ENCODE peak calls at places on chromosomes 12 and 14, in eight cellular contexts. S, L, P, E, C, B, V and X are unnamed samples.

GRCh38 chr14:52913271-52913670 is 37.6 kb downstream of the FERMT2 start:
- DNase-seq in C (no peak), B (no peak), V (no peak), E (no peak), P (no peak), S (no peak), L (no peak), X (no peak)

GRCh38 chr12:18239561-18239960 is 21.8 kb upstream of the PIK3C2G start:
- DNase-seq in B (no peak), V (no peak), C (no peak), L (no peak), E (no peak), P (peak), S (no peak), X (no peak)

GRCh38 chr12:104682790-104683279 is 226.1 kb downstream of the CHST11 start:
- DNase-seq in L (no peak), V (no peak), C (peak), E (peak), B (no peak), P (no peak), S (no peak), X (peak)

GRCh38 chr12:67222302-67222701 is 46.9 kb upstream of the CAND1 start:
- DNase-seq in V (no peak), B (no peak), S (peak), C (no peak), P (peak), L (no peak), E (no peak), X (peak)

GRCh38 chr14:99039316-99040041 is 232.5 kb downstream of the BCL11B start:
- DNase-seq in E (no peak), C (no peak), B (no peak), L (no peak), V (no peak), S (no peak), P (no peak), X (no peak)

GRCh38 chr14:105473033-105473676 is 1.5 kb upstream of the CRIP2 start:
- DNase-seq in B (no peak), E (no peak), C (no peak), V (no peak), S (peak), P (no peak), L (peak), X (no peak)

GRCh38 chr12:53466640-53467039 is 14.7 kb downstream of the PCBP2 start:
- DNase-seq in L (no peak), C (no peak), S (no peak), P (peak), E (no peak), V (no peak), B (no peak), X (no peak)

GRCh38 chr12:132163041-132163910 is 19.0 kb downstream of the NOC4L start:
- DNase-seq in E (no peak), S (no peak), C (no peak), B (no peak), L (no peak), V (no peak), P (no peak), X (no peak)

GRCh38 chr14:54920052-54920451 is 17.4 kb upstream of the GCH1 start:
- DNase-seq in C (no peak), B (no peak), E (no peak), S (no peak), L (no peak), P (no peak), V (no peak), X (no peak)

GRCh38 chr14:49250109-49250508 is 336.1 kb downstream of the RPS29 start:
- DNase-seq in L (no peak), E (no peak), B (no peak), C (no peak), V (no peak), P (no peak), S (no peak), X (no peak)

GRCh38 chr12:6846316-6846869 is 4.7 kb downstream of the CDCA3 start:
- DNase-seq in C (no peak), B (no peak), P (no peak), L (no peak), V (no peak), E (no peak), S (no peak), X (no peak)

GRCh38 chr12:29425722-29426121 is 44.8 kb upstream of the ERGIC2 start:
- DNase-seq in P (no peak), E (no peak), B (no peak), C (no peak), S (no peak), L (no peak), V (no peak), X (no peak)

GRCh38 chr14:61569308-61569707 is 126.0 kb upstream of the HIF1A start:
- DNase-seq in P (no peak), V (no peak), C (no peak), B (no peak), E (peak), S (no peak), L (no peak), X (peak)

GRCh38 chr14:51726166-51726899 is 74.6 kb downstream of the FRMD6 start:
- DNase-seq in C (no peak), L (no peak), V (no peak), P (no peak), E (no peak), S (no peak), B (no peak), X (no peak)

GRCh38 chr14:43140453-43140852 is 1366.6 kb downstream of the FSCB start:
- DNase-seq in V (no peak), C (no peak), L (no peak), E (no peak), P (no peak), S (no peak), B (no peak), X (no peak)

GRCh38 chr12:122356192-122356635 is 66.3 kb downstream of the CLIP1 start:
- DNase-seq in C (peak), V (peak), E (peak), B (peak), L (peak), P (peak), S (peak), X (peak)

GRCh38 chr14:97120204-97121120 is 323.3 kb downstream of the VRK1 start:
- DNase-seq in P (no peak), L (no peak), E (no peak), V (no peak), B (no peak), S (peak), C (peak), X (no peak)

GRCh38 chr14:22602853-22603252 is 4.8 kb downstream of the ABHD4 start:
- DNase-seq in E (no peak), B (no peak), S (no peak), C (no peak), L (no peak), P (peak), V (no peak), X (no peak)

GRCh38 chr12:8590842-8591545 is 21.7 kb downstream of the AICDA start:
- DNase-seq in S (no peak), E (peak), C (no peak), B (no peak), V (no peak), L (no peak), P (peak), X (peak)